ENCODE peak calls at places on chromosomes 4 and X, in ten cellular contexts. One of them, this sample, is unnamed.

GRCh38 chr4:71266090-71266794 is 72.6 kb upstream of the SLC4A4 start:
- DNase-seq in mucosa of descending colon: no peak
- DNase-seq in cardiac muscle cell: peak
- DNase-seq in B cell: no peak
- DNase-seq in activated CD8-positive, alpha-beta memory T cell treated with anti-CD3 and anti-CD28 coated beads, Interleukin-2, amount 50 U/mL, for 48 hours: no peak
- DNase-seq in NCI-H2081: no peak
- DNase-seq in SHP77: no peak
- DNase-seq in NCI-H2107: no peak
- DNase-seq in GM04503: peak
- DNase-seq in H1: no peak
- DNase-seq in this sample: peak

GRCh38 chrX:97895751-97896150 is 1012.0 kb downstream of the RPA4 start:
- DNase-seq in NCI-H2107: no peak
- DNase-seq in activated CD8-positive, alpha-beta memory T cell treated with anti-CD3 and anti-CD28 coated beads, Interleukin-2, amount 50 U/mL, for 48 hours: no peak
- DNase-seq in GM04503: peak
- DNase-seq in B cell: no peak
- DNase-seq in SHP77: no peak
- DNase-seq in H1: no peak
- DNase-seq in cardiac muscle cell: no peak
- DNase-seq in mucosa of descending colon: no peak
- DNase-seq in NCI-H2081: no peak
- DNase-seq in this sample: no peak

GRCh38 chrX:40096395-40097091 is 1.2 kb downstream of the BCOR start:
- DNase-seq in NCI-H2107: peak
- DNase-seq in B cell: peak
- DNase-seq in H1: no peak
- DNase-seq in NCI-H2081: no peak
- DNase-seq in SHP77: no peak
- DNase-seq in GM04503: no peak
- DNase-seq in activated CD8-positive, alpha-beta memory T cell treated with anti-CD3 and anti-CD28 coated beads, Interleukin-2, amount 50 U/mL, for 48 hours: peak
- DNase-seq in mucosa of descending colon: peak
- DNase-seq in cardiac muscle cell: peak
- DNase-seq in this sample: no peak

GRCh38 chr4:43163101-43163792 is 270.7 kb downstream of the GRXCR1 start:
- DNase-seq in B cell: no peak
- DNase-seq in SHP77: no peak
- DNase-seq in NCI-H2081: peak
- DNase-seq in NCI-H2107: no peak
- DNase-seq in activated CD8-positive, alpha-beta memory T cell treated with anti-CD3 and anti-CD28 coated beads, Interleukin-2, amount 50 U/mL, for 48 hours: no peak
- DNase-seq in H1: no peak
- DNase-seq in mucosa of descending colon: no peak
- DNase-seq in GM04503: no peak
- DNase-seq in cardiac muscle cell: no peak
- DNase-seq in this sample: no peak

GRCh38 chr4:16217300-16218051 is 8.8 kb downstream of the TAPT1 start:
- DNase-seq in B cell: no peak
- DNase-seq in H1: no peak
- DNase-seq in mucosa of descending colon: no peak
- DNase-seq in GM04503: no peak
- DNase-seq in SHP77: no peak
- DNase-seq in NCI-H2107: no peak
- DNase-seq in activated CD8-positive, alpha-beta memory T cell treated with anti-CD3 and anti-CD28 coated beads, Interleukin-2, amount 50 U/mL, for 48 hours: no peak
- DNase-seq in NCI-H2081: no peak
- DNase-seq in cardiac muscle cell: no peak
- DNase-seq in this sample: no peak

GRCh38 chrX:50680990-50681389 is 133.0 kb downstream of the SHROOM4 start:
- DNase-seq in cardiac muscle cell: peak
- DNase-seq in B cell: no peak
- DNase-seq in activated CD8-positive, alpha-beta memory T cell treated with anti-CD3 and anti-CD28 coated beads, Interleukin-2, amount 50 U/mL, for 48 hours: no peak
- DNase-seq in NCI-H2081: no peak
- DNase-seq in SHP77: peak
- DNase-seq in NCI-H2107: no peak
- DNase-seq in mucosa of descending colon: no peak
- DNase-seq in GM04503: no peak
- DNase-seq in H1: peak
- DNase-seq in this sample: no peak

GRCh38 chrX:71245159-71245558 is 8.8 kb downstream of the ZMYM3 start:
- DNase-seq in SHP77: no peak
- DNase-seq in B cell: no peak
- DNase-seq in mucosa of descending colon: no peak
- DNase-seq in GM04503: no peak
- DNase-seq in cardiac muscle cell: no peak
- DNase-seq in activated CD8-positive, alpha-beta memory T cell treated with anti-CD3 and anti-CD28 coated beads, Interleukin-2, amount 50 U/mL, for 48 hours: no peak
- DNase-seq in NCI-H2081: no peak
- DNase-seq in NCI-H2107: no peak
- DNase-seq in H1: no peak
- DNase-seq in this sample: no peak

GRCh38 chr4:182242793-182243192 is 409 bp upstream of the TENM3 start:
- DNase-seq in GM04503: no peak
- DNase-seq in B cell: no peak
- DNase-seq in NCI-H2081: no peak
- DNase-seq in NCI-H2107: no peak
- DNase-seq in H1: no peak
- DNase-seq in activated CD8-positive, alpha-beta memory T cell treated with anti-CD3 and anti-CD28 coated beads, Interleukin-2, amount 50 U/mL, for 48 hours: no peak
- DNase-seq in cardiac muscle cell: peak
- DNase-seq in SHP77: no peak
- DNase-seq in mucosa of descending colon: no peak
- DNase-seq in this sample: no peak

GRCh38 chr4:158159054-158159717 is 13.6 kb downstream of the GASK1B start:
- DNase-seq in cardiac muscle cell: peak
- DNase-seq in B cell: no peak
- DNase-seq in NCI-H2107: no peak
- DNase-seq in NCI-H2081: no peak
- DNase-seq in activated CD8-positive, alpha-beta memory T cell treated with anti-CD3 and anti-CD28 coated beads, Interleukin-2, amount 50 U/mL, for 48 hours: no peak
- DNase-seq in mucosa of descending colon: no peak
- DNase-seq in H1: no peak
- DNase-seq in SHP77: no peak
- DNase-seq in GM04503: no peak
- DNase-seq in this sample: no peak

GRCh38 chrX:3712870-3713224 is 602 bp downstream of the PRKX start:
- DNase-seq in GM04503: no peak
- DNase-seq in H1: no peak
- DNase-seq in activated CD8-positive, alpha-beta memory T cell treated with anti-CD3 and anti-CD28 coated beads, Interleukin-2, amount 50 U/mL, for 48 hours: no peak
- DNase-seq in NCI-H2081: no peak
- DNase-seq in SHP77: no peak
- DNase-seq in cardiac muscle cell: no peak
- DNase-seq in NCI-H2107: no peak
- DNase-seq in mucosa of descending colon: peak
- DNase-seq in B cell: no peak
- DNase-seq in this sample: no peak

GRCh38 chrX:46686003-46686645 is 72.8 kb downstream of the SLC9A7 start:
- DNase-seq in H1: no peak
- DNase-seq in B cell: no peak
- DNase-seq in GM04503: no peak
- DNase-seq in mucosa of descending colon: no peak
- DNase-seq in SHP77: no peak
- DNase-seq in cardiac muscle cell: peak
- DNase-seq in NCI-H2081: peak
- DNase-seq in activated CD8-positive, alpha-beta memory T cell treated with anti-CD3 and anti-CD28 coated beads, Interleukin-2, amount 50 U/mL, for 48 hours: no peak
- DNase-seq in NCI-H2107: no peak
- DNase-seq in this sample: no peak

GRCh38 chr4:39698424-39699009 is 581 bp downstream of the UBE2K start:
- DNase-seq in activated CD8-positive, alpha-beta memory T cell treated with anti-CD3 and anti-CD28 coated beads, Interleukin-2, amount 50 U/mL, for 48 hours: no peak
- DNase-seq in cardiac muscle cell: peak
- DNase-seq in H1: peak
- DNase-seq in GM04503: no peak
- DNase-seq in NCI-H2081: peak
- DNase-seq in SHP77: no peak
- DNase-seq in B cell: no peak
- DNase-seq in NCI-H2107: peak
- DNase-seq in mucosa of descending colon: peak
- DNase-seq in this sample: no peak

GRCh38 chrX:135421932-135422809 is at the start of gene SMIM10L2A:
- DNase-seq in NCI-H2107: no peak
- DNase-seq in mucosa of descending colon: no peak
- DNase-seq in SHP77: no peak
- DNase-seq in cardiac muscle cell: no peak
- DNase-seq in H1: peak
- DNase-seq in NCI-H2081: no peak
- DNase-seq in GM04503: no peak
- DNase-seq in activated CD8-positive, alpha-beta memory T cell treated with anti-CD3 and anti-CD28 coated beads, Interleukin-2, amount 50 U/mL, for 48 hours: no peak
- DNase-seq in B cell: no peak
- DNase-seq in this sample: no peak

GRCh38 chr4:112112590-112113170 is 32.6 kb upstream of the FAM241A start:
- DNase-seq in GM04503: no peak
- DNase-seq in NCI-H2081: no peak
- DNase-seq in activated CD8-positive, alpha-beta memory T cell treated with anti-CD3 and anti-CD28 coated beads, Interleukin-2, amount 50 U/mL, for 48 hours: no peak
- DNase-seq in B cell: no peak
- DNase-seq in NCI-H2107: no peak
- DNase-seq in SHP77: peak
- DNase-seq in H1: no peak
- DNase-seq in cardiac muscle cell: no peak
- DNase-seq in mucosa of descending colon: no peak
- DNase-seq in this sample: no peak

GRCh38 chrX:136768469-136769084 is 12.2 kb downstream of the ARHGEF6 start:
- DNase-seq in GM04503: peak
- DNase-seq in mucosa of descending colon: peak
- DNase-seq in B cell: no peak
- DNase-seq in cardiac muscle cell: peak
- DNase-seq in NCI-H2081: peak
- DNase-seq in SHP77: no peak
- DNase-seq in NCI-H2107: peak
- DNase-seq in activated CD8-positive, alpha-beta memory T cell treated with anti-CD3 and anti-CD28 coated beads, Interleukin-2, amount 50 U/mL, for 48 hours: peak
- DNase-seq in H1: no peak
- DNase-seq in this sample: peak

GRCh38 chr4:1039493-1040343 is 28.3 kb downstream of the FGFRL1 start:
- DNase-seq in NCI-H2081: no peak
- DNase-seq in H1: no peak
- DNase-seq in B cell: no peak
- DNase-seq in mucosa of descending colon: no peak
- DNase-seq in SHP77: no peak
- DNase-seq in cardiac muscle cell: peak
- DNase-seq in GM04503: no peak
- DNase-seq in activated CD8-positive, alpha-beta memory T cell treated with anti-CD3 and anti-CD28 coated beads, Interleukin-2, amount 50 U/mL, for 48 hours: no peak
- DNase-seq in NCI-H2107: no peak
- DNase-seq in this sample: no peak

GRCh38 chr4:173937871-173938270 is 345.6 kb downstream of the FBXO8 start:
- DNase-seq in SHP77: no peak
- DNase-seq in GM04503: no peak
- DNase-seq in mucosa of descending colon: no peak
- DNase-seq in B cell: no peak
- DNase-seq in activated CD8-positive, alpha-beta memory T cell treated with anti-CD3 and anti-CD28 coated beads, Interleukin-2, amount 50 U/mL, for 48 hours: no peak
- DNase-seq in NCI-H2081: no peak
- DNase-seq in cardiac muscle cell: no peak
- DNase-seq in NCI-H2107: no peak
- DNase-seq in H1: no peak
- DNase-seq in this sample: no peak

GRCh38 chr4:137664416-137664815 is 132.1 kb upstream of the PCDH18 start:
- DNase-seq in NCI-H2081: no peak
- DNase-seq in activated CD8-positive, alpha-beta memory T cell treated with anti-CD3 and anti-CD28 coated beads, Interleukin-2, amount 50 U/mL, for 48 hours: no peak
- DNase-seq in SHP77: no peak
- DNase-seq in cardiac muscle cell: peak
- DNase-seq in NCI-H2107: no peak
- DNase-seq in H1: no peak
- DNase-seq in B cell: no peak
- DNase-seq in mucosa of descending colon: no peak
- DNase-seq in GM04503: peak
- DNase-seq in this sample: no peak

GRCh38 chrX:68185161-68185560 is 248.1 kb downstream of the OPHN1 start:
- DNase-seq in H1: no peak
- DNase-seq in activated CD8-positive, alpha-beta memory T cell treated with anti-CD3 and anti-CD28 coated beads, Interleukin-2, amount 50 U/mL, for 48 hours: no peak
- DNase-seq in NCI-H2081: no peak
- DNase-seq in cardiac muscle cell: no peak
- DNase-seq in mucosa of descending colon: no peak
- DNase-seq in B cell: no peak
- DNase-seq in GM04503: no peak
- DNase-seq in SHP77: no peak
- DNase-seq in NCI-H2107: no peak
- DNase-seq in this sample: no peak

GRCh38 chr4:87353592-87353991 is 30.9 kb upstream of the HSD17B13 start:
- DNase-seq in SHP77: no peak
- DNase-seq in NCI-H2081: peak
- DNase-seq in activated CD8-positive, alpha-beta memory T cell treated with anti-CD3 and anti-CD28 coated beads, Interleukin-2, amount 50 U/mL, for 48 hours: no peak
- DNase-seq in cardiac muscle cell: peak
- DNase-seq in H1: peak
- DNase-seq in B cell: peak
- DNase-seq in mucosa of descending colon: no peak
- DNase-seq in GM04503: no peak
- DNase-seq in NCI-H2107: no peak
- DNase-seq in this sample: peak

GRCh38 chr4:184100297-184100885 is 117.3 kb downstream of the ENPP6 start:
- DNase-seq in activated CD8-positive, alpha-beta memory T cell treated with anti-CD3 and anti-CD28 coated beads, Interleukin-2, amount 50 U/mL, for 48 hours: peak
- DNase-seq in mucosa of descending colon: peak
- DNase-seq in NCI-H2081: peak
- DNase-seq in H1: peak
- DNase-seq in GM04503: no peak
- DNase-seq in cardiac muscle cell: peak
- DNase-seq in SHP77: no peak
- DNase-seq in B cell: no peak
- DNase-seq in NCI-H2107: no peak
- DNase-seq in this sample: no peak

GRCh38 chr4:88659890-88660208 is 37.8 kb downstream of the NAP1L5 start:
- DNase-seq in H1: no peak
- DNase-seq in NCI-H2081: no peak
- DNase-seq in SHP77: no peak
- DNase-seq in B cell: no peak
- DNase-seq in cardiac muscle cell: no peak
- DNase-seq in NCI-H2107: no peak
- DNase-seq in GM04503: no peak
- DNase-seq in activated CD8-positive, alpha-beta memory T cell treated with anti-CD3 and anti-CD28 coated beads, Interleukin-2, amount 50 U/mL, for 48 hours: no peak
- DNase-seq in mucosa of descending colon: no peak
- DNase-seq in this sample: no peak

GRCh38 chr4:78654809-78655208 is 103.2 kb downstream of the ANXA3 start:
- DNase-seq in mucosa of descending colon: no peak
- DNase-seq in activated CD8-positive, alpha-beta memory T cell treated with anti-CD3 and anti-CD28 coated beads, Interleukin-2, amount 50 U/mL, for 48 hours: no peak
- DNase-seq in H1: no peak
- DNase-seq in cardiac muscle cell: peak
- DNase-seq in SHP77: no peak
- DNase-seq in NCI-H2107: no peak
- DNase-seq in B cell: no peak
- DNase-seq in GM04503: peak
- DNase-seq in NCI-H2081: no peak
- DNase-seq in this sample: peak

GRCh38 chrX:18885317-18886004 is 98.5 kb downstream of the PHKA2 start:
- DNase-seq in SHP77: no peak
- DNase-seq in H1: no peak
- DNase-seq in mucosa of descending colon: no peak
- DNase-seq in activated CD8-positive, alpha-beta memory T cell treated with anti-CD3 and anti-CD28 coated beads, Interleukin-2, amount 50 U/mL, for 48 hours: no peak
- DNase-seq in GM04503: no peak
- DNase-seq in NCI-H2107: no peak
- DNase-seq in cardiac muscle cell: peak
- DNase-seq in B cell: no peak
- DNase-seq in NCI-H2081: no peak
- DNase-seq in this sample: no peak

GRCh38 chr4:153222162-153222789 is 18.0 kb downstream of the TRIM2 start:
- DNase-seq in NCI-H2107: no peak
- DNase-seq in H1: peak
- DNase-seq in B cell: peak
- DNase-seq in GM04503: peak
- DNase-seq in mucosa of descending colon: peak
- DNase-seq in SHP77: peak
- DNase-seq in cardiac muscle cell: peak
- DNase-seq in NCI-H2081: peak
- DNase-seq in activated CD8-positive, alpha-beta memory T cell treated with anti-CD3 and anti-CD28 coated beads, Interleukin-2, amount 50 U/mL, for 48 hours: peak
- DNase-seq in this sample: peak

GRCh38 chrX:154026136-154026806 is 6.6 kb upstream of the IRAK1 start:
- DNase-seq in NCI-H2081: no peak
- DNase-seq in GM04503: no peak
- DNase-seq in cardiac muscle cell: no peak
- DNase-seq in activated CD8-positive, alpha-beta memory T cell treated with anti-CD3 and anti-CD28 coated beads, Interleukin-2, amount 50 U/mL, for 48 hours: no peak
- DNase-seq in H1: no peak
- DNase-seq in SHP77: no peak
- DNase-seq in NCI-H2107: no peak
- DNase-seq in B cell: no peak
- DNase-seq in mucosa of descending colon: no peak
- DNase-seq in this sample: no peak

GRCh38 chrX:9379697-9380551 is 84.9 kb upstream of the TBL1X start:
- DNase-seq in SHP77: no peak
- DNase-seq in H1: no peak
- DNase-seq in mucosa of descending colon: peak
- DNase-seq in cardiac muscle cell: peak
- DNase-seq in B cell: no peak
- DNase-seq in NCI-H2107: no peak
- DNase-seq in NCI-H2081: no peak
- DNase-seq in activated CD8-positive, alpha-beta memory T cell treated with anti-CD3 and anti-CD28 coated beads, Interleukin-2, amount 50 U/mL, for 48 hours: no peak
- DNase-seq in GM04503: no peak
- DNase-seq in this sample: no peak

GRCh38 chr4:172480471-172480870 is 667.3 kb downstream of the GALNTL6 start:
- DNase-seq in H1: no peak
- DNase-seq in cardiac muscle cell: no peak
- DNase-seq in mucosa of descending colon: no peak
- DNase-seq in B cell: no peak
- DNase-seq in activated CD8-positive, alpha-beta memory T cell treated with anti-CD3 and anti-CD28 coated beads, Interleukin-2, amount 50 U/mL, for 48 hours: no peak
- DNase-seq in GM04503: no peak
- DNase-seq in SHP77: no peak
- DNase-seq in NCI-H2081: no peak
- DNase-seq in NCI-H2107: no peak
- DNase-seq in this sample: no peak

This sample was measured in AG04450.